ENCODE peak calls at places on chromosomes 5 and 9, in six cellular contexts. W is tibial nerve, F is ovary, C is Calu3, K is astrocyte of the spinal cord, R is AG04450. Q is an unnamed sample.
A peak's percentile ranks its signal among the peaks of the same experiment; 100 is the strongest.

GRCh38 chr5:90548069-90548593 is 10.5 kb upstream of the ADGRV1 start:
- DNase-seq in R (no peak), W (no peak), F (no peak), C (peak; percentile 74), K (no peak), Q (no peak)

GRCh38 chr5:135695656-135696055 is 116.9 kb upstream of the CXCL14 start:
- DNase-seq in F (no peak), K (no peak), W (no peak), C (no peak), R (no peak), Q (no peak)

GRCh38 chr9:8955315-8955714 is 1155.7 kb upstream of the DMAC1 start:
- DNase-seq in F (no peak), C (no peak), W (no peak), K (no peak), R (no peak), Q (no peak)

GRCh38 chr9:84851935-84852585 is 182.5 kb downstream of the NTRK2 start:
- DNase-seq in R (no peak), F (no peak), W (peak; percentile 22), K (peak; percentile 94), C (no peak), Q (no peak)

GRCh38 chr5:76175821-76176403 is 92.7 kb downstream of the SV2C start:
- DNase-seq in C (no peak), F (no peak), K (no peak), R (no peak), W (no peak), Q (no peak)

GRCh38 chr5:54807421-54807820 is 178.0 kb downstream of the ESM1 start:
- DNase-seq in R (peak; percentile 46), K (peak; percentile 77), W (no peak), C (no peak), F (no peak), Q (no peak)

GRCh38 chr5:151896041-151896691 is 28.5 kb downstream of the GLRA1 start:
- DNase-seq in W (no peak), K (peak; percentile 95), F (no peak), C (peak; percentile 36), R (no peak), Q (no peak)

GRCh38 chr5:13252701-13253100 is 691.8 kb downstream of the DNAH5 start:
- DNase-seq in W (no peak), K (no peak), C (no peak), F (no peak), R (no peak), Q (no peak)

GRCh38 chr9:4306066-4306787 is 6.4 kb upstream of the GLIS3 start:
- DNase-seq in F (no peak), K (no peak), W (no peak), R (no peak), C (peak; percentile 28), Q (no peak)

GRCh38 chr5:50318220-50318619 is 122.9 kb downstream of the EMB start:
- DNase-seq in K (no peak), W (no peak), C (no peak), R (no peak), F (no peak), Q (no peak)

GRCh38 chr5:163221581-163221980 is 215.8 kb upstream of the CCNG1 start:
- DNase-seq in R (no peak), C (no peak), W (no peak), F (no peak), K (no peak), Q (no peak)

GRCh38 chr9:121938621-121939020 is 154.5 kb downstream of the TTLL11 start:
- DNase-seq in F (no peak), W (no peak), R (no peak), K (no peak), C (no peak), Q (no peak)

GRCh38 chr9:91751922-91752321 is 198.1 kb downstream of the ROR2 start:
- DNase-seq in F (no peak), W (no peak), K (peak; percentile 33), R (no peak), C (no peak), Q (no peak)

GRCh38 chr5:39665328-39665727 is 240.5 kb upstream of the DAB2 start:
- DNase-seq in K (no peak), R (no peak), C (no peak), F (no peak), W (no peak), Q (peak; percentile 66)

GRCh38 chr5:116402235-116402634 is 172.4 kb downstream of the SEMA6A start:
- DNase-seq in R (no peak), C (no peak), K (no peak), F (no peak), W (no peak), Q (no peak)

GRCh38 chr9:114038724-114039313 is 39.3 kb downstream of the AMBP start:
- DNase-seq in R (no peak), W (no peak), C (no peak), K (no peak), F (no peak), Q (peak; percentile 25)

GRCh38 chr9:117718085-117718484 is 13.9 kb downstream of the TLR4 start:
- DNase-seq in C (no peak), K (peak; percentile 45), R (no peak), W (no peak), F (no peak), Q (no peak)

GRCh38 chr5:181160144-181160754 is 12.9 kb downstream of the OR2V2 start:
- DNase-seq in W (no peak), K (peak; percentile 52), R (no peak), C (no peak), F (peak; percentile 72), Q (no peak)

GRCh38 chr9:125630436-125630835 is 76.6 kb downstream of the MAPKAP1 start:
- DNase-seq in C (no peak), W (no peak), R (no peak), F (no peak), K (no peak), Q (no peak)

GRCh38 chr9:125621170-125621569 is 85.8 kb downstream of the MAPKAP1 start:
- DNase-seq in F (no peak), C (no peak), W (no peak), K (no peak), R (no peak), Q (no peak)

GRCh38 chr9:125629451-125629850 is 77.6 kb downstream of the MAPKAP1 start:
- DNase-seq in W (no peak), C (no peak), F (no peak), R (no peak), K (no peak), Q (no peak)

GRCh38 chr9:125631391-125632085 is 75.5 kb downstream of the MAPKAP1 start:
- DNase-seq in W (no peak), R (no peak), C (peak; percentile 13), F (no peak), K (peak; percentile 67), Q (no peak)

GRCh38 chr9:125626187-125626586 is 80.8 kb downstream of the MAPKAP1 start:
- DNase-seq in R (peak; percentile 15), F (no peak), W (no peak), K (peak; percentile 60), C (no peak), Q (no peak)
- TF ChIP-seq CTCF in R (no peak), F (no peak), W (no peak), K (no peak), C (no peak), Q (no peak)

GRCh38 chr9:2043881-2044462 is 28.8 kb downstream of the SMARCA2 start:
- DNase-seq in W (no peak), R (no peak), F (no peak), K (no peak), C (no peak), Q (no peak)

GRCh38 chr9:2050236-2050635 is 35.1 kb downstream of the SMARCA2 start:
- DNase-seq in K (no peak), C (no peak), W (no peak), R (no peak), F (no peak), Q (no peak)

GRCh38 chr9:2047144-2047671 is 32.1 kb downstream of the SMARCA2 start:
- DNase-seq in R (no peak), W (no peak), F (no peak), C (no peak), K (no peak), Q (no peak)

GRCh38 chr9:2043243-2043642 is 28.1 kb downstream of the SMARCA2 start:
- DNase-seq in K (no peak), W (no peak), F (no peak), C (no peak), R (no peak), Q (no peak)

DNA sequence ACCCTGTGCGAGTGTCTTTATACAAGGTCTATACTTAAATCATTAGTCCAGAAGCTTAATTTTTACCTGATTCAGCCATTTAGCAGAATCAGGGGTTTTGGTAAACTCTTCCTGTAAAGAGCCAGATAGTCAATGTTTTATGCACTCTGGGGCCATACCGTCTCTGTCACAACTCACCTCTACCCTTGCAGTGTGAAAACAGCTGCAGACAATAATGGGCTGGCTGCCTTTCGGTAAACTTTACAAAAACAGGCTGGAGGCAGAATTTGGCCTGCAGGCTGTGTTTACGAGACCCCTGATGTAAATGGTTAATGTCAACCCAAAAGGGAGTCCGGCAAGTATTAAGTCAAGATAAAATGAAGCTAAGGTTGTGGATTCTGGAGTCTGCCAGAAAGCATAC is 32.8 kb downstream of the SMARCA2 start:
- DNase-seq in W (no peak), F (no peak), K (no peak), R (no peak), C (no peak), Q (no peak)
- TF ChIP-seq CTCF in W (no peak), F (no peak), K (no peak), R (no peak), C (no peak), Q (no peak)

GRCh38 chr5:36045895-36046294 is 20.8 kb downstream of the UGT3A2 start:
- DNase-seq in K (no peak), R (no peak), W (no peak), F (no peak), C (no peak), Q (no peak)

GRCh38 chr5:36040651-36041536 is 25.8 kb downstream of the UGT3A2 start:
- DNase-seq in W (no peak), R (no peak), K (no peak), C (no peak), F (no peak), Q (no peak)

GRCh38 chr5:36035696-36036095 is 31.0 kb downstream of the UGT3A2 start:
- DNase-seq in R (no peak), W (no peak), K (no peak), F (no peak), C (no peak), Q (no peak)

DNA sequence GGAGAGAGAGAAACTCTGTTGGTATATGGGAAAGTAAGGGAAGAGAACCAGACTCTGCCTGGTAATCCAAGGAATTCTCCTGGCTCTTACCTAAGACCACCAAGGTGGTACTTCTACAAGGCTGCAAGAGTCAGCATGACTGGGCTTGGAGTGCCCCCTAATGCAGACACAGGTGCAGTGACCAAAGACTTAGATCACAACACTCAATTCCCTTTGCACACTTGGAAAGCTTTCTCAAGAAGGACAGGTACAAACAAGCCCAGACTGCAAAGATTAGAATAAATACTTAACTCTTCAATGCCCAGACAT is 25.2 kb downstream of the UGT3A2 start:
- DNase-seq in C (peak; percentile 7), F (no peak), R (no peak), W (no peak), K (no peak), Q (no peak)
- TF ChIP-seq CTCF in C (no peak), F (no peak), R (no peak), W (no peak), K (no peak), Q (no peak)

DNA sequence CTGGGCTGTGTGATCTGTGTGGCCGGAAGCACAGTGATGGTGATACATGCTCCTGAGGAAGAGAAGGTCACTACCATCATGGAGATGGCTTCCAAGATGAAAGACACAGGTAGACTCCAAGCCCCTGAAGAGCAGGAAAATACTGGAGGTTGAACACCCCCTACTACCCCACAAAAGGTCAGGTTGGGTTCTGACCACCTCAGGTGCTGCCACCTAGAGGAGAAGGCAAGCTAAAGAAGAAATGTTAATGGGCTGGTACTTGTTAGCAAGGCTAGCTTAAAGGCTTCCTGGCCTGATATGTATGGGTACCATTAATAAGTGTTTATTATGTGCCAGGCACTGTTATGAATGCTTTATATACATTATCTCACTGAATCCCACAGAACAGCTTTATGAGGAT is 11.7 kb downstream of the NIPAL4 start:
- DNase-seq in K (no peak), C (peak; percentile 57), W (no peak), R (no peak), F (no peak), Q (no peak)
- TF ChIP-seq CTCF in K (peak; percentile 67), C (peak; percentile 81), W (peak; percentile 14), R (peak; percentile 68), F (no peak), Q (peak; percentile 71)